ENCODE peak calls at places on chromosomes 1 and 21, in nine cellular contexts. One of them, this sample, is unnamed.

GRCh38 chr1:154998818-154999650 is 3.6 kb upstream of the ZBTB7B start:
- DNase-seq in LNCaP clone FGC: no peak
- DNase-seq in GM04504: no peak
- DNase-seq in CD8-positive, alpha-beta memory T cell: peak
- DNase-seq in hypothalamus: peak
- DNase-seq in kidney glomerular epithelial cell: peak
- DNase-seq in germinal center: peak
- DNase-seq in Calu3: peak
- DNase-seq in M059J: no peak
- DNase-seq in this sample: peak

GRCh38 chr1:200628223-200628868 is 7.8 kb upstream of the KIF14 start:
- DNase-seq in GM04504: no peak
- DNase-seq in LNCaP clone FGC: no peak
- DNase-seq in hypothalamus: no peak
- DNase-seq in germinal center: peak
- DNase-seq in M059J: no peak
- DNase-seq in CD8-positive, alpha-beta memory T cell: no peak
- DNase-seq in kidney glomerular epithelial cell: no peak
- DNase-seq in Calu3: no peak
- DNase-seq in this sample: no peak

GRCh38 chr1:197577580-197577979 is 197.7 kb downstream of the DENND1B start:
- DNase-seq in hypothalamus: no peak
- DNase-seq in germinal center: no peak
- DNase-seq in LNCaP clone FGC: no peak
- DNase-seq in M059J: no peak
- DNase-seq in GM04504: no peak
- DNase-seq in CD8-positive, alpha-beta memory T cell: no peak
- DNase-seq in kidney glomerular epithelial cell: no peak
- DNase-seq in Calu3: no peak
- DNase-seq in this sample: no peak

GRCh38 chr1:175033931-175034330 is 10.7 kb upstream of the MRPS14 start:
- DNase-seq in hypothalamus: no peak
- DNase-seq in germinal center: no peak
- DNase-seq in CD8-positive, alpha-beta memory T cell: no peak
- DNase-seq in Calu3: no peak
- DNase-seq in M059J: no peak
- DNase-seq in GM04504: no peak
- DNase-seq in kidney glomerular epithelial cell: no peak
- DNase-seq in LNCaP clone FGC: no peak
- DNase-seq in this sample: no peak

GRCh38 chr1:199173356-199173755 is 534.5 kb downstream of the PTPRC start:
- DNase-seq in M059J: peak
- DNase-seq in hypothalamus: no peak
- DNase-seq in Calu3: no peak
- DNase-seq in GM04504: peak
- DNase-seq in LNCaP clone FGC: no peak
- DNase-seq in kidney glomerular epithelial cell: peak
- DNase-seq in CD8-positive, alpha-beta memory T cell: peak
- DNase-seq in germinal center: peak
- DNase-seq in this sample: peak

GRCh38 chr1:53107090-53107489 is 35.3 kb downstream of the SLC1A7 start:
- DNase-seq in M059J: no peak
- DNase-seq in Calu3: no peak
- DNase-seq in LNCaP clone FGC: no peak
- DNase-seq in germinal center: no peak
- DNase-seq in CD8-positive, alpha-beta memory T cell: no peak
- DNase-seq in hypothalamus: no peak
- DNase-seq in kidney glomerular epithelial cell: no peak
- DNase-seq in GM04504: no peak
- DNase-seq in this sample: no peak

GRCh38 chr1:246128494-246129069 is 378.5 kb downstream of the SMYD3 start:
- DNase-seq in germinal center: no peak
- DNase-seq in GM04504: no peak
- DNase-seq in hypothalamus: no peak
- DNase-seq in Calu3: no peak
- DNase-seq in LNCaP clone FGC: no peak
- DNase-seq in M059J: no peak
- DNase-seq in kidney glomerular epithelial cell: no peak
- DNase-seq in CD8-positive, alpha-beta memory T cell: no peak
- DNase-seq in this sample: no peak

GRCh38 chr21:16634522-16634914 is 878.3 kb upstream of the CXADR start:
- DNase-seq in kidney glomerular epithelial cell: no peak
- DNase-seq in LNCaP clone FGC: no peak
- DNase-seq in Calu3: no peak
- DNase-seq in GM04504: no peak
- DNase-seq in hypothalamus: no peak
- DNase-seq in germinal center: no peak
- DNase-seq in M059J: no peak
- DNase-seq in CD8-positive, alpha-beta memory T cell: no peak
- DNase-seq in this sample: no peak

GRCh38 chr21:38903578-38904193 is 98.0 kb downstream of the ETS2 start:
- DNase-seq in hypothalamus: no peak
- DNase-seq in LNCaP clone FGC: no peak
- DNase-seq in Calu3: no peak
- DNase-seq in germinal center: no peak
- DNase-seq in GM04504: no peak
- DNase-seq in kidney glomerular epithelial cell: no peak
- DNase-seq in CD8-positive, alpha-beta memory T cell: no peak
- DNase-seq in M059J: no peak
- DNase-seq in this sample: no peak

GRCh38 chr21:29184047-29184446 is 53.6 kb downstream of the MAP3K7CL start:
- DNase-seq in Calu3: no peak
- DNase-seq in LNCaP clone FGC: no peak
- DNase-seq in hypothalamus: no peak
- DNase-seq in germinal center: no peak
- DNase-seq in kidney glomerular epithelial cell: no peak
- DNase-seq in CD8-positive, alpha-beta memory T cell: no peak
- DNase-seq in GM04504: no peak
- DNase-seq in M059J: peak
- DNase-seq in this sample: no peak

GRCh38 chr1:15803380-15803779 is 4.1 kb downstream of the UQCRHL start:
- DNase-seq in M059J: peak
- DNase-seq in CD8-positive, alpha-beta memory T cell: peak
- DNase-seq in hypothalamus: no peak
- DNase-seq in LNCaP clone FGC: no peak
- DNase-seq in germinal center: peak
- DNase-seq in kidney glomerular epithelial cell: no peak
- DNase-seq in GM04504: no peak
- DNase-seq in Calu3: no peak
- DNase-seq in this sample: peak

GRCh38 chr21:37375866-37376574 is 9.4 kb downstream of the DYRK1A start:
- DNase-seq in germinal center: no peak
- DNase-seq in Calu3: no peak
- DNase-seq in hypothalamus: no peak
- DNase-seq in LNCaP clone FGC: no peak
- DNase-seq in M059J: no peak
- DNase-seq in kidney glomerular epithelial cell: no peak
- DNase-seq in GM04504: no peak
- DNase-seq in CD8-positive, alpha-beta memory T cell: no peak
- DNase-seq in this sample: no peak